ENCODE peak calls at places on chromosomes 16 and 17, in seven cellular contexts. One of them, this sample, is unnamed.

GRCh38 chr17:31524926-31525800 is 133.7 kb downstream of the RAB11FIP4 start:
- DNase-seq in K562: peak; percentile 87
- DNase-seq in GM12865: peak; percentile 83
- DNase-seq in AG08395: peak; percentile 93
- DNase-seq in activated T-cell treated with anti-CD3 and anti-CD28 coated beads, Interleukin-2, amount 50 U/mL, for 72 hours: peak; percentile 90
- DNase-seq in ELR: peak; percentile 93
- DNase-seq in SJSA1: peak; percentile 87
- DNase-seq in this sample: peak; percentile 87

GRCh38 chr17:31511583-31511982 is 120.1 kb downstream of the RAB11FIP4 start:
- DNase-seq in K562: no peak
- DNase-seq in GM12865: no peak
- DNase-seq in AG08395: no peak
- DNase-seq in activated T-cell treated with anti-CD3 and anti-CD28 coated beads, Interleukin-2, amount 50 U/mL, for 72 hours: no peak
- DNase-seq in ELR: no peak
- DNase-seq in SJSA1: no peak
- DNase-seq in this sample: no peak

GRCh38 chr17:29107084-29107483 is 64.1 kb downstream of the PIPOX start:
- DNase-seq in K562: no peak
- DNase-seq in GM12865: no peak
- DNase-seq in AG08395: no peak
- DNase-seq in activated T-cell treated with anti-CD3 and anti-CD28 coated beads, Interleukin-2, amount 50 U/mL, for 72 hours: no peak
- DNase-seq in ELR: no peak
- DNase-seq in SJSA1: no peak
- DNase-seq in this sample: peak; percentile 61

GRCh38 chr16:56351481-56351880 is 73.9 kb downstream of the AMFR start:
- DNase-seq in K562: no peak
- DNase-seq in GM12865: no peak
- DNase-seq in AG08395: no peak
- DNase-seq in activated T-cell treated with anti-CD3 and anti-CD28 coated beads, Interleukin-2, amount 50 U/mL, for 72 hours: no peak
- DNase-seq in ELR: no peak
- DNase-seq in SJSA1: no peak
- DNase-seq in this sample: no peak

GRCh38 chr16:75282811-75283281 is 31.4 kb upstream of the BCAR1 start:
- DNase-seq in K562: no peak
- DNase-seq in GM12865: no peak
- DNase-seq in AG08395: peak; percentile 36
- DNase-seq in activated T-cell treated with anti-CD3 and anti-CD28 coated beads, Interleukin-2, amount 50 U/mL, for 72 hours: no peak
- DNase-seq in ELR: peak; percentile 52
- DNase-seq in SJSA1: no peak
- DNase-seq in this sample: no peak

GRCh38 chr16:17083628-17084027 is 387.1 kb downstream of the XYLT1 start:
- DNase-seq in K562: no peak
- DNase-seq in GM12865: no peak
- DNase-seq in AG08395: no peak
- DNase-seq in activated T-cell treated with anti-CD3 and anti-CD28 coated beads, Interleukin-2, amount 50 U/mL, for 72 hours: no peak
- DNase-seq in ELR: no peak
- DNase-seq in SJSA1: no peak
- DNase-seq in this sample: no peak

GRCh38 chr16:19589771-19590302 is 34.3 kb downstream of the VPS35L start:
- DNase-seq in K562: no peak
- DNase-seq in GM12865: no peak
- DNase-seq in AG08395: peak; percentile 76
- DNase-seq in activated T-cell treated with anti-CD3 and anti-CD28 coated beads, Interleukin-2, amount 50 U/mL, for 72 hours: no peak
- DNase-seq in ELR: no peak
- DNase-seq in SJSA1: no peak
- DNase-seq in this sample: no peak

GRCh38 chr17:82053556-82054263 is 2.0 kb downstream of the GPS1 start:
- DNase-seq in K562: no peak
- DNase-seq in GM12865: no peak
- DNase-seq in AG08395: no peak
- DNase-seq in activated T-cell treated with anti-CD3 and anti-CD28 coated beads, Interleukin-2, amount 50 U/mL, for 72 hours: no peak
- DNase-seq in ELR: no peak
- DNase-seq in SJSA1: no peak
- DNase-seq in this sample: no peak

GRCh38 chr16:30539000-30539964 is 4.6 kb upstream of the ZNF747 start:
- DNase-seq in K562: no peak
- DNase-seq in GM12865: no peak
- DNase-seq in AG08395: no peak
- DNase-seq in activated T-cell treated with anti-CD3 and anti-CD28 coated beads, Interleukin-2, amount 50 U/mL, for 72 hours: no peak
- DNase-seq in ELR: no peak
- DNase-seq in SJSA1: no peak
- DNase-seq in this sample: no peak

GRCh38 chr17:75764711-75765421 is at the start of gene GALK1:
- DNase-seq in K562: peak; percentile 92
- DNase-seq in GM12865: peak; percentile 82
- DNase-seq in AG08395: peak; percentile 84
- DNase-seq in activated T-cell treated with anti-CD3 and anti-CD28 coated beads, Interleukin-2, amount 50 U/mL, for 72 hours: peak; percentile 85
- DNase-seq in ELR: peak; percentile 77
- DNase-seq in SJSA1: peak; percentile 83
- DNase-seq in this sample: peak; percentile 75

GRCh38 chr17:17849147-17849820 is 12.5 kb upstream of the SREBF1 start:
- DNase-seq in K562: peak; percentile 49
- DNase-seq in GM12865: peak; percentile 71
- DNase-seq in AG08395: peak; percentile 80
- DNase-seq in activated T-cell treated with anti-CD3 and anti-CD28 coated beads, Interleukin-2, amount 50 U/mL, for 72 hours: peak; percentile 92
- DNase-seq in ELR: no peak
- DNase-seq in SJSA1: no peak
- DNase-seq in this sample: peak; percentile 94

GRCh38 chr17:6701719-6702118 is 11.4 kb downstream of the SLC13A5 start:
- DNase-seq in K562: peak; percentile 81
- DNase-seq in GM12865: peak; percentile 37
- DNase-seq in AG08395: peak; percentile 40
- DNase-seq in activated T-cell treated with anti-CD3 and anti-CD28 coated beads, Interleukin-2, amount 50 U/mL, for 72 hours: peak; percentile 62
- DNase-seq in ELR: peak; percentile 38
- DNase-seq in SJSA1: no peak
- DNase-seq in this sample: peak; percentile 78

GRCh38 chr17:33292981-33293867 is at the start of gene ASIC2:
- DNase-seq in K562: peak; percentile 38
- DNase-seq in GM12865: no peak
- DNase-seq in AG08395: no peak
- DNase-seq in activated T-cell treated with anti-CD3 and anti-CD28 coated beads, Interleukin-2, amount 50 U/mL, for 72 hours: no peak
- DNase-seq in ELR: no peak
- DNase-seq in SJSA1: no peak
- DNase-seq in this sample: no peak

GRCh38 chr17:42428141-42428944 is 5.3 kb upstream of the CAVIN1 start:
- DNase-seq in K562: peak; percentile 43
- DNase-seq in GM12865: peak; percentile 71
- DNase-seq in AG08395: peak; percentile 88
- DNase-seq in activated T-cell treated with anti-CD3 and anti-CD28 coated beads, Interleukin-2, amount 50 U/mL, for 72 hours: no peak
- DNase-seq in ELR: peak; percentile 99
- DNase-seq in SJSA1: peak; percentile 83
- DNase-seq in this sample: peak; percentile 84

GRCh38 chr17:81601525-81602120 is 35.3 kb downstream of the NPLOC4 start:
- DNase-seq in K562: peak; percentile 67
- DNase-seq in GM12865: peak; percentile 79
- DNase-seq in AG08395: peak; percentile 81
- DNase-seq in activated T-cell treated with anti-CD3 and anti-CD28 coated beads, Interleukin-2, amount 50 U/mL, for 72 hours: peak; percentile 45
- DNase-seq in ELR: peak; percentile 86
- DNase-seq in SJSA1: no peak
- DNase-seq in this sample: peak; percentile 70

GRCh38 chr17:74394977-74395376 is 27.7 kb downstream of the GPR142 start:
- DNase-seq in K562: no peak
- DNase-seq in GM12865: no peak
- DNase-seq in AG08395: no peak
- DNase-seq in activated T-cell treated with anti-CD3 and anti-CD28 coated beads, Interleukin-2, amount 50 U/mL, for 72 hours: no peak
- DNase-seq in ELR: no peak
- DNase-seq in SJSA1: no peak
- DNase-seq in this sample: no peak

GRCh38 chr16:28543072-28543471 is 4.3 kb upstream of the NUPR1 start:
- DNase-seq in K562: no peak
- DNase-seq in GM12865: peak; percentile 24
- DNase-seq in AG08395: no peak
- DNase-seq in activated T-cell treated with anti-CD3 and anti-CD28 coated beads, Interleukin-2, amount 50 U/mL, for 72 hours: no peak
- DNase-seq in ELR: no peak
- DNase-seq in SJSA1: no peak
- DNase-seq in this sample: peak; percentile 64

GRCh38 chr17:6639014-6639650 is 1.4 kb downstream of the KIAA0753 start:
- DNase-seq in K562: peak; percentile 57
- DNase-seq in GM12865: no peak
- DNase-seq in AG08395: no peak
- DNase-seq in activated T-cell treated with anti-CD3 and anti-CD28 coated beads, Interleukin-2, amount 50 U/mL, for 72 hours: no peak
- DNase-seq in ELR: no peak
- DNase-seq in SJSA1: no peak
- DNase-seq in this sample: no peak

GRCh38 chr17:61002316-61002736 is 324.7 kb downstream of the BCAS3 start:
- DNase-seq in K562: peak; percentile 5
- DNase-seq in GM12865: peak; percentile 48
- DNase-seq in AG08395: peak; percentile 25
- DNase-seq in activated T-cell treated with anti-CD3 and anti-CD28 coated beads, Interleukin-2, amount 50 U/mL, for 72 hours: no peak
- DNase-seq in ELR: peak; percentile 80
- DNase-seq in SJSA1: no peak
- DNase-seq in this sample: peak; percentile 77

GRCh38 chr16:56681939-56682702 is at the start of gene MT1X:
- DNase-seq in K562: peak; percentile 92
- DNase-seq in GM12865: peak; percentile 94
- DNase-seq in AG08395: peak; percentile 94
- DNase-seq in activated T-cell treated with anti-CD3 and anti-CD28 coated beads, Interleukin-2, amount 50 U/mL, for 72 hours: peak; percentile 92
- DNase-seq in ELR: peak; percentile 92
- DNase-seq in SJSA1: peak; percentile 83
- DNase-seq in this sample: peak; percentile 83

GRCh38 chr17:36778458-36778857 is 158.8 kb upstream of the LHX1 start:
- DNase-seq in K562: no peak
- DNase-seq in GM12865: no peak
- DNase-seq in AG08395: no peak
- DNase-seq in activated T-cell treated with anti-CD3 and anti-CD28 coated beads, Interleukin-2, amount 50 U/mL, for 72 hours: no peak
- DNase-seq in ELR: no peak
- DNase-seq in SJSA1: no peak
- DNase-seq in this sample: no peak

GRCh38 chr16:75319513-75320401 is 68.3 kb upstream of the BCAR1 start:
- DNase-seq in K562: no peak
- DNase-seq in GM12865: peak; percentile 83
- DNase-seq in AG08395: peak; percentile 79
- DNase-seq in activated T-cell treated with anti-CD3 and anti-CD28 coated beads, Interleukin-2, amount 50 U/mL, for 72 hours: peak; percentile 18
- DNase-seq in ELR: peak; percentile 93
- DNase-seq in SJSA1: peak; percentile 62
- DNase-seq in this sample: peak; percentile 68